ENCODE peak calls at places on chromosomes 2 and 18, in six cellular contexts. P is mesendoderm, G is H1, U is H9, E is neuronal stem cell, M is mesenchymal stem cell. C is an unnamed sample.

GRCh38 chr2:85009019-85009618 is 38.2 kb downstream of the KCMF1 start:
- DNase-seq in G (no peak), M (no peak), E (no peak), P (peak; percentile 51), U (no peak), C (no peak)

GRCh38 chr2:28618221-28619141 is 122.6 kb downstream of the PLB1 start:
- DNase-seq in P (no peak), E (no peak), G (no peak), U (no peak), M (no peak), C (no peak)

GRCh38 chr2:32715391-32715841 is 87.6 kb downstream of the TTC27 start:
- DNase-seq in U (no peak), E (no peak), M (no peak), G (no peak), P (no peak), C (peak; percentile 15)

GRCh38 chr18:75365837-75366236 is 61.7 kb downstream of the SMIM21 start:
- DNase-seq in U (no peak), E (no peak), G (no peak), P (no peak), M (no peak), C (no peak)

GRCh38 chr18:38481576-38481975 is 916.0 kb upstream of the CELF4 start:
- DNase-seq in M (no peak), E (no peak), U (no peak), P (no peak), G (no peak), C (no peak)

GRCh38 chr2:9984217-9984739 is 32.8 kb downstream of the GRHL1 start:
- DNase-seq in E (peak; percentile 40), G (no peak), M (peak; percentile 64), P (peak; percentile 58), U (no peak), C (peak; percentile 48)

GRCh38 chr18:48724939-48725338 is 186.1 kb downstream of the CTIF start:
- DNase-seq in U (no peak), G (no peak), P (no peak), E (no peak), M (no peak), C (no peak)

GRCh38 chr2:100752628-100753333 is 67.2 kb upstream of the NPAS2 start:
- DNase-seq in M (peak; percentile 84), E (no peak), U (no peak), G (no peak), P (no peak), C (peak; percentile 85)

GRCh38 chr2:230956827-230957755 is 32.0 kb upstream of the GPR55 start:
- DNase-seq in P (peak; percentile 90), U (peak; percentile 63), G (no peak), E (peak; percentile 30), M (peak; percentile 74), C (peak; percentile 49)

GRCh38 chr18:9353596-9353995 is 19.0 kb downstream of the TWSG1 start:
- DNase-seq in U (no peak), E (no peak), P (no peak), G (no peak), M (no peak), C (no peak)

GRCh38 chr2:110650346-110650745 is 27.5 kb downstream of the BUB1 start:
- DNase-seq in M (no peak), U (no peak), P (no peak), G (no peak), E (no peak), C (no peak)

GRCh38 chr18:68455229-68455603 is 259.7 kb downstream of the TMX3 start:
- DNase-seq in M (no peak), U (no peak), E (no peak), P (no peak), G (no peak), C (no peak)

GRCh38 chr18:33606621-33607020 is 28.6 kb downstream of the ASXL3 start:
- DNase-seq in P (peak; percentile 67), M (no peak), U (no peak), G (no peak), E (peak; percentile 11), C (no peak)

GRCh38 chr2:174334278-174334715 is 457 bp upstream of the SP9 start:
- DNase-seq in E (peak; percentile 44), G (no peak), M (peak; percentile 20), U (peak; percentile 59), P (no peak), C (no peak)

GRCh38 chr2:64685430-64685829 is 31.7 kb upstream of the SERTAD2 start:
- DNase-seq in U (no peak), M (peak; percentile 25), P (no peak), E (no peak), G (no peak), C (no peak)

GRCh38 chr18:48161911-48162698 is 231.6 kb upstream of the SMAD2 start:
- DNase-seq in U (peak; percentile 64), M (no peak), P (peak; percentile 66), E (no peak), G (no peak), C (no peak)

GRCh38 chr2:223613017-223613950 is 11.1 kb upstream of the SCG2 start:
- DNase-seq in E (no peak), M (peak; percentile 99), G (peak; percentile 60), U (peak; percentile 82), P (peak; percentile 91), C (peak; percentile 99)

GRCh38 chr2:188786368-188786781 is 187.8 kb upstream of the COL3A1 start:
- DNase-seq in G (no peak), U (no peak), E (no peak), M (peak; percentile 90), P (no peak), C (peak; percentile 79)

GRCh38 chr2:39530423-39530866 is 93.4 kb upstream of the MAP4K3 start:
- DNase-seq in M (peak; percentile 90), U (no peak), E (no peak), G (no peak), P (no peak), C (peak; percentile 78)

DNA sequence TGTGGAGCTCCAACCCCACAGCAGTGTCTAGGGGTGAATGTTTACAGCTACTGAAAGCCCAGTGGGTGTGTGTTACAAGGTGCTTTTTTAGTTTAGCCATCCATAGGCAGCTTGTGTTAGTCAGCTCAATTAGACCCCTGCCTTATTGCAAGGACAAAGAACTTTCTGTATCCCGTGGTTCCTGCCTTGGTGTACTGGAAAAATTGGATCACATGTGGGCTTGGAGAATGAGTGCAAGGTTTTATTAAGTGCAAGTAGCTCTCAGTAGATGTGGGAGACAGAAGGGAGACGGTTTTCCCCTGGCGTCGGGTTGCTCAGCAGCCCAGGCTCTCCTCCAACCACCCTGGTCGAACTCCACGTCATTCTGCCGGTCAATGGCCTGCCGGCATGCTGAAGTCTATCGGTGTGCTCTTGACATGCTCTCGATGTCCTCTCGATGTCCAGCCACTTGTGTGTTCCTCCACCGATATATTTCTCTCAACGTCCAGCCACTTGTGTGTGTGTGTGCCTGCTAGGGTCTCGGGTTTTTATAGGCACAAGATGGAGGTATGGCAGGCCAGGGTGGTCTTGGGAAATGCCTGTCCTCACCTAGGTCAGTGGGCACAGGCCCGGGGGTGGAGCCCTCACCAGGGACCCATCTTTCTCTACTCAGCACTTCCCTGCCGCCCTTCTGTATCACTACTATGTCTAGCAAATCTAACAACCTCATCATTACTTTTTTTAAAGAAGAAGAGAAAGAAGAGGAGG is 13.8 kb downstream of the FANCL start:
- DNase-seq in E (no peak), G (no peak), U (no peak), P (no peak), M (no peak), C (no peak)
- H3K23ac ChIP-seq in E (peak overlapping the region; percentile 75), G (no peak overlapping the region), U (no peak overlapping the region), P (no peak overlapping the region), M (no peak overlapping the region), C (no peak overlapping the region)

GRCh38 chr2:236642584-236643291 is 73.1 kb downstream of the ACKR3 start:
- DNase-seq in U (peak; percentile 52), G (peak; percentile 33), M (peak; percentile 98), P (peak; percentile 87), E (no peak), C (peak; percentile 96)

GRCh38 chr2:236642125-236642524 is 72.5 kb downstream of the ACKR3 start:
- DNase-seq in E (no peak), G (no peak), M (no peak), U (no peak), P (no peak), C (no peak)

GRCh38 chr2:236638707-236639106 is 69.1 kb downstream of the ACKR3 start:
- DNase-seq in E (no peak), P (no peak), U (no peak), G (no peak), M (no peak), C (no peak)

GRCh38 chr2:236639461-236639860 is 69.8 kb downstream of the ACKR3 start:
- DNase-seq in G (no peak), P (no peak), U (no peak), M (no peak), E (no peak), C (no peak)

DNA sequence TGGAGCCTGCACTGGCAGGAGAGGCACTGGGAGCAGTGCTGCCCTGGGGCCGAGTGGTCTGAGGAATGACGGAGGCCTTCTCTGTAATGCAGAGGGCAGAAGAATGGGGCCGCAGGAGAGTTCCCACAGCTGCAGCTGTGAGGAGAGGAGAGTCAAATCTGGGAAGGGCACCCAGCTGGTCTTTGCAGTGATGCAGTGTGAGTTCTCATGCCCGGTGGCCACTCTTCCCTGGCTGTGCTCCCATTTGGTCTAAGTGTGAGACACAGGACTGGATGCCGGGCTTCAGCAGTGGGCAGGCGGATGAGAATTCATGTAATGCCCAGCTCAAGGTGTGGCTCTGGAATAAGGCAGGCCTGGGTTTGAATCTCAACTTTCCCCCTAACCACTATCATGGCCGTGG is 71.4 kb downstream of the ACKR3 start:
- DNase-seq in E (no peak), U (no peak), P (no peak), G (no peak), M (no peak), C (no peak)
- H2AK5ac ChIP-seq in E (no peak overlapping the region), U (no peak overlapping the region), P (no peak overlapping the region), G (no peak overlapping the region), M (no peak overlapping the region), C (peak overlapping the region; percentile 20)

GRCh38 chr18:78273876-78274275 is 705.7 kb upstream of the SALL3 start:
- DNase-seq in U (no peak), E (no peak), G (no peak), P (no peak), M (no peak), C (no peak)

GRCh38 chr18:78268226-78268625 is 711.4 kb upstream of the SALL3 start:
- DNase-seq in U (no peak), M (no peak), E (no peak), G (no peak), P (no peak), C (no peak)

GRCh38 chr18:78271790-78272189 is 707.8 kb upstream of the SALL3 start:
- DNase-seq in P (no peak), G (no peak), U (no peak), M (no peak), E (no peak), C (no peak)
- H3K23ac ChIP-seq in P (no peak overlapping the region), G (no peak overlapping the region), U (no peak overlapping the region), M (no peak overlapping the region), E (no peak overlapping the region), C (no peak overlapping the region)

DNA sequence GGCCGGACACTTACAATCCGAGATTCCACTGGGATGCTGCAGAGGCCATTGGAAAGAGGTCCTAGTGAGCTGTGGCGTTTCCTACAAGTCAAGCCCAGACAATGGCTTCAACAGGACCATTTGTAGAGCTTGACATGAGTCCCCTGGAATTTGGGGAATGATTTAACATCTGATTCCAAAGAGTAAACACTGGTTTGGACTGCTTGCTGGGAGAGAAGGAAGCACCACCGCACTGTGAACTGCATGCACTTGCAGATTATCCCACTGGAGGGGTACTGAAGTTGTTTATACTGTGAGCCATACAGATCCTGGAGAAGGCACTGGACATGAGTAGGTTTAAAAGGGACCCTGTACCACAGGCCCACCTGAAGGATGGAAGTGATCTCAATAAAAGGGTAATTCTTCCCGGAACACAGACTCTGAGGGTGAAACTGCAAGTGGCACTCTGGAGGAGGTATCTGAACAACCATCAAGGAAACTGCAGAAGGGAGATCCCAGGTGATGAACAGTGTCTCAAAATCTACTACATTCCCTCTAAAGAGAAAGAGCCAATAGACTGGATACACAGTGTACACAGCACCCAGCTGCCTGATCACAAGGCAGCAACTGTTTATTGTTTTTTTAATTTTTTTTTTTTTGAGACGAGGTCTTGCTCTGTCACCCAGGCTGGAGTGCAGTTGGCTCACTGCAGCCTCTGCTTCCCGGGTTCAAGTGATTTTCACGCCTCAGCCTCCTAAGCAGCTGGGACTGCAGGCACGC is 4.3 kb upstream of the RAB6C start:
- DNase-seq in U (no peak), E (no peak), M (no peak), P (peak; percentile 12), G (no peak), C (no peak)
- H2AK5ac ChIP-seq in U (no peak overlapping the region), E (no peak overlapping the region), M (no peak overlapping the region), P (no peak overlapping the region), G (no peak overlapping the region), C (no peak overlapping the region)